ENCODE peak calls at places on chromosome 2, in seven cellular contexts. K is CD8-positive, alpha-beta memory T cell; V is RWPE1; D is HuH-7.5; F is activated naive CD4-positive, alpha-beta T cell treated with anti-CD3 and anti-CD28 coated beads, Interleukin-2, amount 10 ng/mL, durations not matched to agents 7 days and 5 days; O is ovary; P is epithelial cell of esophagus. Y is an unnamed sample.

GRCh38 chr2:162524192-162524591 is 180.3 kb downstream of the GCA start:
- DNase-seq in K (no peak), V (peak; percentile 3), D (peak; percentile 17), F (no peak), O (no peak), P (peak; percentile 40), Y (no peak)

GRCh38 chr2:215748446-215748845 is 264.9 kb downstream of the MREG start:
- DNase-seq in K (no peak), V (no peak), D (no peak), F (no peak), O (no peak), P (peak; percentile 26), Y (peak; percentile 70)

GRCh38 chr2:118850171-118850900 is 2.9 kb upstream of the EN1 start:
- DNase-seq in K (no peak), V (no peak), D (no peak), F (no peak), O (no peak), P (no peak), Y (no peak)

GRCh38 chr2:138329591-138329990 is 172.0 kb upstream of the SPOPL start:
- DNase-seq in K (no peak), V (no peak), D (no peak), F (no peak), O (no peak), P (no peak), Y (no peak)

GRCh38 chr2:127615511-127616166 is 30.3 kb upstream of the GPR17 start:
- DNase-seq in K (no peak), V (no peak), D (no peak), F (peak; percentile 19), O (no peak), P (no peak), Y (peak; percentile 12)

GRCh38 chr2:3354986-3355385 is 22.6 kb downstream of the EIPR1 start:
- DNase-seq in K (no peak), V (no peak), D (no peak), F (no peak), O (no peak), P (no peak), Y (no peak)

GRCh38 chr2:43027103-43027482 is 199.3 kb downstream of the ZFP36L2 start:
- DNase-seq in K (no peak), V (no peak), D (no peak), F (no peak), O (peak; percentile 25), P (no peak), Y (peak; percentile 74)

GRCh38 chr2:176130153-176130916 is 830 bp downstream of the HOXD8 start:
- DNase-seq in K (no peak), V (peak; percentile 49), D (no peak), F (no peak), O (peak; percentile 83), P (peak; percentile 14), Y (peak; percentile 86)

GRCh38 chr2:172709566-172710291 is 25.9 kb upstream of the RAPGEF4 start:
- DNase-seq in K (no peak), V (no peak), D (no peak), F (no peak), O (no peak), P (no peak), Y (no peak)

GRCh38 chr2:159832858-159833257 is 34.9 kb upstream of the CD302 start:
- DNase-seq in K (no peak), V (no peak), D (no peak), F (no peak), O (no peak), P (no peak), Y (no peak)

GRCh38 chr2:165141601-165142000 is 62.2 kb downstream of the SCN3A start:
- DNase-seq in K (no peak), V (no peak), D (no peak), F (no peak), O (no peak), P (peak; percentile 6), Y (no peak)

GRCh38 chr2:156405586-156405985 is 30.6 kb upstream of the GPD2 start:
- DNase-seq in K (no peak), V (no peak), D (peak; percentile 50), F (no peak), O (no peak), P (peak; percentile 77), Y (peak; percentile 71)

GRCh38 chr2:69549421-69549820 is 94.1 kb downstream of the AAK1 start:
- DNase-seq in K (no peak), V (peak; percentile 52), D (no peak), F (no peak), O (no peak), P (peak; percentile 53), Y (no peak)

GRCh38 chr2:26471766-26472706 is 5.9 kb downstream of the OTOF start:
- DNase-seq in K (no peak), V (no peak), D (peak; percentile 47), F (no peak), O (no peak), P (no peak), Y (no peak)

GRCh38 chr2:120712180-120712678 is 23.4 kb upstream of the GLI2 start:
- DNase-seq in K (no peak), V (no peak), D (no peak), F (no peak), O (peak; percentile 48), P (no peak), Y (no peak)

GRCh38 chr2:189579585-189579984 is 1.0 kb downstream of the SLC40A1 start:
- DNase-seq in K (no peak), V (no peak), D (no peak), F (no peak), O (no peak), P (peak; percentile 51), Y (no peak)

GRCh38 chr2:74441690-74442482 is at the start of gene RTKN:
- DNase-seq in K (peak; percentile 40), V (peak; percentile 88), D (peak; percentile 72), F (peak; percentile 52), O (peak; percentile 62), P (peak; percentile 84), Y (peak; percentile 76)

GRCh38 chr2:133171396-133172004 is 396.8 kb downstream of the NCKAP5 start:
- DNase-seq in K (no peak), V (peak; percentile 26), D (no peak), F (no peak), O (no peak), P (peak; percentile 68), Y (no peak)

GRCh38 chr2:209974566-209974965 is 27.9 kb upstream of the RPE start:
- DNase-seq in K (no peak), V (peak; percentile 3), D (no peak), F (no peak), O (no peak), P (peak; percentile 76), Y (no peak)

GRCh38 chr2:181780159-181781081 is 100.1 kb upstream of the NEUROD1 start:
- DNase-seq in K (no peak), V (no peak), D (no peak), F (no peak), O (no peak), P (peak; percentile 39), Y (peak; percentile 69)

GRCh38 chr2:97654324-97654723 is 8.5 kb downstream of the COX5B start:
- DNase-seq in K (no peak), V (no peak), D (no peak), F (no peak), O (no peak), P (no peak), Y (no peak)

GRCh38 chr2:28286678-28287077 is 106.0 kb upstream of the FOSL2 start:
- DNase-seq in K (no peak), V (no peak), D (no peak), F (no peak), O (no peak), P (no peak), Y (no peak)

GRCh38 chr2:190759749-190760213 is 110.9 kb downstream of the NAB1 start:
- DNase-seq in K (no peak), V (peak; percentile 83), D (no peak), F (no peak), O (no peak), P (peak; percentile 90), Y (no peak)

GRCh38 chr2:20179755-20180594 is 45.0 kb downstream of the SDC1 start:
- DNase-seq in K (no peak), V (peak; percentile 90), D (peak; percentile 57), F (no peak), O (peak; percentile 24), P (peak; percentile 99), Y (peak; percentile 52)

GRCh38 chr2:221571391-221572179 is 519 bp downstream of the EPHA4 start:
- DNase-seq in K (peak; percentile 27), V (peak; percentile 36), D (no peak), F (no peak), O (peak; percentile 68), P (peak; percentile 32), Y (peak; percentile 72)

GRCh38 chr2:12287220-12287751 is 429.4 kb upstream of the TRIB2 start:
- DNase-seq in K (no peak), V (peak; percentile 50), D (no peak), F (no peak), O (no peak), P (peak; percentile 52), Y (no peak)

GRCh38 chr2:16664052-16664731 is 1.4 kb downstream of the CYRIA start:
- DNase-seq in K (no peak), V (no peak), D (no peak), F (no peak), O (peak; percentile 64), P (peak; percentile 36), Y (peak; percentile 88)

GRCh38 chr2:219045937-219046550 is 4.7 kb upstream of the CFAP65 start:
- DNase-seq in K (no peak), V (peak; percentile 48), D (peak; percentile 43), F (peak; percentile 56), O (peak; percentile 57), P (peak; percentile 54), Y (no peak)

GRCh38 chr2:205769879-205770278 is 87.6 kb downstream of the NRP2 start:
- DNase-seq in K (no peak), V (no peak), D (no peak), F (no peak), O (no peak), P (no peak), Y (no peak)

GRCh38 chr2:233418761-233419625 is 64.7 kb downstream of the DGKD start:
- DNase-seq in K (peak; percentile 13), V (peak; percentile 39), D (no peak), F (peak; percentile 72), O (no peak), P (peak; percentile 40), Y (peak; percentile 83)

GRCh38 chr2:10414000-10414451 is 34.1 kb downstream of the ODC1 start:
- DNase-seq in K (no peak), V (peak; percentile 61), D (no peak), F (no peak), O (no peak), P (peak; percentile 70), Y (no peak)

GRCh38 chr2:88563134-88563533 is 64.1 kb downstream of the EIF2AK3 start:
- DNase-seq in K (no peak), V (no peak), D (no peak), F (no peak), O (no peak), P (no peak), Y (no peak)

GRCh38 chr2:111883661-111884591 is at the start of gene ANAPC1:
- DNase-seq in K (peak; percentile 78), V (peak; percentile 72), D (peak; percentile 43), F (peak; percentile 90), O (peak; percentile 88), P (peak; percentile 88), Y (peak; percentile 86)

GRCh38 chr2:32357545-32358482 is 991 bp downstream of the BIRC6 start:
- DNase-seq in K (peak; percentile 17), V (peak; percentile 34), D (peak; percentile 37), F (peak; percentile 59), O (peak; percentile 68), P (peak; percentile 52), Y (peak; percentile 74)

GRCh38 chr2:18722101-18722500 is 132.7 kb upstream of the NT5C1B start:
- DNase-seq in K (no peak), V (no peak), D (no peak), F (no peak), O (no peak), P (no peak), Y (no peak)

GRCh38 chr2:130972410-130972809 is 120.8 kb downstream of the FAM168B start:
- DNase-seq in K (no peak), V (no peak), D (no peak), F (no peak), O (no peak), P (peak; percentile 21), Y (no peak)

Y was measured in sigmoid colon.